ENCODE peak calls at places on chromosome 22, in seven cellular contexts. One of them, this sample, is unnamed.

GRCh38 chr22:25367756-25368155 is 148.3 kb downstream of the CRYBB2 start:
- DNase-seq in heart left ventricle: no peak
- DNase-seq in right cardiac atrium: peak; percentile 77
- DNase-seq in SK-N-SH: no peak
- DNase-seq in HepG2: no peak
- DNase-seq in body of pancreas: no peak
- DNase-seq in CD8-positive, alpha-beta memory T cell: no peak
- DNase-seq in this sample: no peak

GRCh38 chr22:35589071-35589735 is 27.9 kb downstream of the MB start:
- DNase-seq in heart left ventricle: peak; percentile 56
- DNase-seq in right cardiac atrium: no peak
- DNase-seq in SK-N-SH: no peak
- DNase-seq in HepG2: no peak
- DNase-seq in body of pancreas: no peak
- DNase-seq in CD8-positive, alpha-beta memory T cell: no peak
- DNase-seq in this sample: peak; percentile 52

GRCh38 chr22:40966683-40967082 is 15.5 kb downstream of the RBX1 start:
- DNase-seq in heart left ventricle: no peak
- DNase-seq in right cardiac atrium: no peak
- DNase-seq in SK-N-SH: no peak
- DNase-seq in HepG2: no peak
- DNase-seq in body of pancreas: no peak
- DNase-seq in CD8-positive, alpha-beta memory T cell: no peak
- DNase-seq in this sample: no peak

GRCh38 chr22:43533131-43533530 is 121.3 kb downstream of the MPPED1 start:
- DNase-seq in heart left ventricle: no peak
- DNase-seq in right cardiac atrium: no peak
- DNase-seq in SK-N-SH: no peak
- DNase-seq in HepG2: no peak
- DNase-seq in body of pancreas: no peak
- DNase-seq in CD8-positive, alpha-beta memory T cell: no peak
- DNase-seq in this sample: no peak

GRCh38 chr22:25348391-25348790 is 129.0 kb downstream of the CRYBB2 start:
- DNase-seq in heart left ventricle: peak; percentile 42
- DNase-seq in right cardiac atrium: no peak
- DNase-seq in SK-N-SH: no peak
- DNase-seq in HepG2: no peak
- DNase-seq in body of pancreas: no peak
- DNase-seq in CD8-positive, alpha-beta memory T cell: no peak
- DNase-seq in this sample: no peak

GRCh38 chr22:22201185-22201924 is 43.2 kb upstream of the VPREB1 start:
- DNase-seq in heart left ventricle: peak; percentile 71
- DNase-seq in right cardiac atrium: no peak
- DNase-seq in SK-N-SH: peak; percentile 63
- DNase-seq in HepG2: peak; percentile 25
- DNase-seq in body of pancreas: no peak
- DNase-seq in CD8-positive, alpha-beta memory T cell: peak; percentile 52
- DNase-seq in this sample: no peak

GRCh38 chr22:41922336-41922735 is 4.3 kb downstream of the TNFRSF13C start:
- DNase-seq in heart left ventricle: no peak
- DNase-seq in right cardiac atrium: no peak
- DNase-seq in SK-N-SH: no peak
- DNase-seq in HepG2: no peak
- DNase-seq in body of pancreas: no peak
- DNase-seq in CD8-positive, alpha-beta memory T cell: no peak
- DNase-seq in this sample: no peak

GRCh38 chr22:43136255-43136654 is 6.9 kb downstream of the MCAT start:
- DNase-seq in heart left ventricle: peak; percentile 71
- DNase-seq in right cardiac atrium: peak; percentile 76
- DNase-seq in SK-N-SH: peak; percentile 80
- DNase-seq in HepG2: peak; percentile 34
- DNase-seq in body of pancreas: no peak
- DNase-seq in CD8-positive, alpha-beta memory T cell: peak; percentile 63
- DNase-seq in this sample: no peak

GRCh38 chr22:21975273-21975672 is 7.3 kb downstream of the TOP3B start:
- DNase-seq in heart left ventricle: no peak
- DNase-seq in right cardiac atrium: no peak
- DNase-seq in SK-N-SH: no peak
- DNase-seq in HepG2: no peak
- DNase-seq in body of pancreas: no peak
- DNase-seq in CD8-positive, alpha-beta memory T cell: no peak
- DNase-seq in this sample: no peak

GRCh38 chr22:25368271-25368670 is 148.8 kb downstream of the CRYBB2 start:
- DNase-seq in heart left ventricle: no peak
- DNase-seq in right cardiac atrium: peak; percentile 44
- DNase-seq in SK-N-SH: no peak
- DNase-seq in HepG2: no peak
- DNase-seq in body of pancreas: no peak
- DNase-seq in CD8-positive, alpha-beta memory T cell: no peak
- DNase-seq in this sample: no peak

GRCh38 chr22:42937164-42937854 is 77.6 kb downstream of the PACSIN2 start:
- DNase-seq in heart left ventricle: no peak
- DNase-seq in right cardiac atrium: peak; percentile 66
- DNase-seq in SK-N-SH: no peak
- DNase-seq in HepG2: no peak
- DNase-seq in body of pancreas: peak; percentile 44
- DNase-seq in CD8-positive, alpha-beta memory T cell: no peak
- DNase-seq in this sample: peak; percentile 83

GRCh38 chr22:21755855-21756284 is 20.3 kb upstream of the YPEL1 start:
- DNase-seq in heart left ventricle: no peak
- DNase-seq in right cardiac atrium: no peak
- DNase-seq in SK-N-SH: no peak
- DNase-seq in HepG2: peak; percentile 18
- DNase-seq in body of pancreas: no peak
- DNase-seq in CD8-positive, alpha-beta memory T cell: no peak
- DNase-seq in this sample: no peak

GRCh38 chr22:44455151-44455962 is 42.7 kb downstream of the RTL6 start:
- DNase-seq in heart left ventricle: no peak
- DNase-seq in right cardiac atrium: no peak
- DNase-seq in SK-N-SH: no peak
- DNase-seq in HepG2: no peak
- DNase-seq in body of pancreas: peak; percentile 10
- DNase-seq in CD8-positive, alpha-beta memory T cell: peak; percentile 86
- DNase-seq in this sample: peak; percentile 76

GRCh38 chr22:35997438-35997837 is 31.2 kb downstream of the RBFOX2 start:
- DNase-seq in heart left ventricle: no peak
- DNase-seq in right cardiac atrium: no peak
- DNase-seq in SK-N-SH: no peak
- DNase-seq in HepG2: no peak
- DNase-seq in body of pancreas: no peak
- DNase-seq in CD8-positive, alpha-beta memory T cell: no peak
- DNase-seq in this sample: no peak

GRCh38 chr22:49977578-49977977 is 17.0 kb downstream of the PIM3 start:
- DNase-seq in heart left ventricle: no peak
- DNase-seq in right cardiac atrium: no peak
- DNase-seq in SK-N-SH: peak; percentile 7
- DNase-seq in HepG2: no peak
- DNase-seq in body of pancreas: peak; percentile 2
- DNase-seq in CD8-positive, alpha-beta memory T cell: no peak
- DNase-seq in this sample: peak; percentile 45

GRCh38 chr22:36055376-36056310 is 27.0 kb upstream of the RBFOX2 start:
- DNase-seq in heart left ventricle: no peak
- DNase-seq in right cardiac atrium: peak; percentile 58
- DNase-seq in SK-N-SH: no peak
- DNase-seq in HepG2: no peak
- DNase-seq in body of pancreas: no peak
- DNase-seq in CD8-positive, alpha-beta memory T cell: no peak
- DNase-seq in this sample: no peak

GRCh38 chr22:42959472-42960145 is 55.3 kb downstream of the PACSIN2 start:
- DNase-seq in heart left ventricle: peak; percentile 63
- DNase-seq in right cardiac atrium: peak; percentile 65
- DNase-seq in SK-N-SH: peak; percentile 64
- DNase-seq in HepG2: peak; percentile 92
- DNase-seq in body of pancreas: peak; percentile 74
- DNase-seq in CD8-positive, alpha-beta memory T cell: no peak
- DNase-seq in this sample: peak; percentile 71

GRCh38 chr22:35538801-35539321 is 1.8 kb upstream of the RASD2 start:
- DNase-seq in heart left ventricle: no peak
- DNase-seq in right cardiac atrium: no peak
- DNase-seq in SK-N-SH: peak; percentile 65
- DNase-seq in HepG2: no peak
- DNase-seq in body of pancreas: peak; percentile 31
- DNase-seq in CD8-positive, alpha-beta memory T cell: no peak
- DNase-seq in this sample: peak; percentile 66

GRCh38 chr22:49141761-49142160 is 685.9 kb downstream of the BRD1 start:
- DNase-seq in heart left ventricle: no peak
- DNase-seq in right cardiac atrium: no peak
- DNase-seq in SK-N-SH: no peak
- DNase-seq in HepG2: no peak
- DNase-seq in body of pancreas: no peak
- DNase-seq in CD8-positive, alpha-beta memory T cell: no peak
- DNase-seq in this sample: no peak

GRCh38 chr22:39254789-39255298 is 10.1 kb upstream of the PDGFB start:
- DNase-seq in heart left ventricle: peak; percentile 73
- DNase-seq in right cardiac atrium: no peak
- DNase-seq in SK-N-SH: no peak
- DNase-seq in HepG2: no peak
- DNase-seq in body of pancreas: no peak
- DNase-seq in CD8-positive, alpha-beta memory T cell: peak; percentile 76
- DNase-seq in this sample: peak; percentile 88

GRCh38 chr22:43921361-43921760 is 2.2 kb upstream of the PNPLA3 start:
- DNase-seq in heart left ventricle: no peak
- DNase-seq in right cardiac atrium: no peak
- DNase-seq in SK-N-SH: no peak
- DNase-seq in HepG2: peak; percentile 44
- DNase-seq in body of pancreas: no peak
- DNase-seq in CD8-positive, alpha-beta memory T cell: no peak
- DNase-seq in this sample: no peak

GRCh38 chr22:40531951-40532900 is 104.3 kb downstream of the MRTFA start:
- DNase-seq in heart left ventricle: no peak
- DNase-seq in right cardiac atrium: no peak
- DNase-seq in SK-N-SH: peak; percentile 29
- DNase-seq in HepG2: no peak
- DNase-seq in body of pancreas: no peak
- DNase-seq in CD8-positive, alpha-beta memory T cell: no peak
- DNase-seq in this sample: no peak

GRCh38 chr22:28917747-28918543 is 34.6 kb downstream of the ZNRF3 start:
- DNase-seq in heart left ventricle: peak; percentile 60
- DNase-seq in right cardiac atrium: peak; percentile 64
- DNase-seq in SK-N-SH: peak; percentile 48
- DNase-seq in HepG2: peak; percentile 86
- DNase-seq in body of pancreas: peak; percentile 57
- DNase-seq in CD8-positive, alpha-beta memory T cell: no peak
- DNase-seq in this sample: no peak

GRCh38 chr22:39481054-39481453 is 21.0 kb upstream of the MIEF1 start:
- DNase-seq in heart left ventricle: no peak
- DNase-seq in right cardiac atrium: no peak
- DNase-seq in SK-N-SH: no peak
- DNase-seq in HepG2: no peak
- DNase-seq in body of pancreas: no peak
- DNase-seq in CD8-positive, alpha-beta memory T cell: no peak
- DNase-seq in this sample: no peak

GRCh38 chr22:18048041-18048440 is 23.7 kb upstream of the MICAL3 start:
- DNase-seq in heart left ventricle: no peak
- DNase-seq in right cardiac atrium: no peak
- DNase-seq in SK-N-SH: no peak
- DNase-seq in HepG2: no peak
- DNase-seq in body of pancreas: no peak
- DNase-seq in CD8-positive, alpha-beta memory T cell: no peak
- DNase-seq in this sample: no peak

GRCh38 chr22:43230983-43231723 is 44.2 kb upstream of the TTLL12 start:
- DNase-seq in heart left ventricle: peak; percentile 78
- DNase-seq in right cardiac atrium: peak; percentile 70
- DNase-seq in SK-N-SH: peak; percentile 79
- DNase-seq in HepG2: peak; percentile 48
- DNase-seq in body of pancreas: peak; percentile 64
- DNase-seq in CD8-positive, alpha-beta memory T cell: peak; percentile 76
- DNase-seq in this sample: no peak

GRCh38 chr22:41226728-41227655 is 13.7 kb downstream of the CHADL start:
- DNase-seq in heart left ventricle: no peak
- DNase-seq in right cardiac atrium: peak; percentile 80
- DNase-seq in SK-N-SH: no peak
- DNase-seq in HepG2: no peak
- DNase-seq in body of pancreas: no peak
- DNase-seq in CD8-positive, alpha-beta memory T cell: no peak
- DNase-seq in this sample: no peak

GRCh38 chr22:41949297-41949965 is 2.5 kb upstream of the CENPM start:
- DNase-seq in heart left ventricle: no peak
- DNase-seq in right cardiac atrium: no peak
- DNase-seq in SK-N-SH: no peak
- DNase-seq in HepG2: no peak
- DNase-seq in body of pancreas: no peak
- DNase-seq in CD8-positive, alpha-beta memory T cell: no peak
- DNase-seq in this sample: no peak

GRCh38 chr22:17077255-17077654 is 7.5 kb upstream of the IL17RA start:
- DNase-seq in heart left ventricle: no peak
- DNase-seq in right cardiac atrium: no peak
- DNase-seq in SK-N-SH: no peak
- DNase-seq in HepG2: no peak
- DNase-seq in body of pancreas: no peak
- DNase-seq in CD8-positive, alpha-beta memory T cell: no peak
- DNase-seq in this sample: no peak

GRCh38 chr22:47210686-47211085 is 448.2 kb downstream of the TBC1D22A start:
- DNase-seq in heart left ventricle: no peak
- DNase-seq in right cardiac atrium: no peak
- DNase-seq in SK-N-SH: no peak
- DNase-seq in HepG2: no peak
- DNase-seq in body of pancreas: no peak
- DNase-seq in CD8-positive, alpha-beta memory T cell: peak; percentile 41
- DNase-seq in this sample: no peak
- H3K4me3 ChIP-seq in heart left ventricle: no peak overlapping the region
- H3K4me3 ChIP-seq in right cardiac atrium: no peak overlapping the region
- H3K4me3 ChIP-seq in SK-N-SH: no peak overlapping the region
- H3K4me3 ChIP-seq in HepG2: no peak overlapping the region
- H3K4me3 ChIP-seq in body of pancreas: no peak overlapping the region
- H3K4me3 ChIP-seq in CD8-positive, alpha-beta memory T cell: no peak overlapping the region
- H3K4me3 ChIP-seq in this sample: no peak overlapping the region

DNA sequence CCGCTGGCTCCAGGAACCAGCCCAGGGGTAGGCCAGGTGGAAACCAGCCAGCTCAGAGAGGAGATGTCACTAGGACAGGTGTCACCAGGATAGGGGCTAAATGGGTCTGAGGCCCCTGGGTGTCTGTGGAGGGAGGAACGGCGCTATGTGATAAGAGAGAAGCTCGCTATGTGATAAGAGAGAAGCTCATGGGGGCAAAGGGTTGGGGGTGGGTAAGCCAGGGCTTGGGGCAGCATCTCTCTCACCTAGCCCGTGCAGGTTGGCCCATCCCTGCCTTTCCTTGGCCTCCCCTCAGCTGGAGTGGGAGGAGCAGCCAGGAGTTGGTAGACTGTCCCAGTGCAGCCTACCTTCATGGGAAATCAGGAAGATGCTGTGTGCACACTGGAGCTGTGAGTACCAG is 26.5 kb upstream of the SUSD2 start:
- DNase-seq in heart left ventricle: no peak
- DNase-seq in right cardiac atrium: no peak
- DNase-seq in SK-N-SH: no peak
- DNase-seq in HepG2: no peak
- DNase-seq in body of pancreas: no peak
- DNase-seq in CD8-positive, alpha-beta memory T cell: no peak
- DNase-seq in this sample: no peak
- H3K27ac ChIP-seq in heart left ventricle: no peak overlapping the region
- H3K27ac ChIP-seq in right cardiac atrium: no peak overlapping the region
- H3K27ac ChIP-seq in SK-N-SH: no peak overlapping the region
- H3K27ac ChIP-seq in HepG2: no peak overlapping the region
- H3K27ac ChIP-seq in body of pancreas: no peak overlapping the region
- H3K27ac ChIP-seq in CD8-positive, alpha-beta memory T cell: peak overlapping the region; percentile 40
- H3K27ac ChIP-seq in this sample: no peak overlapping the region

GRCh38 chr22:27470169-27470772 is 331.3 kb downstream of the MN1 start:
- DNase-seq in heart left ventricle: no peak
- DNase-seq in right cardiac atrium: no peak
- DNase-seq in SK-N-SH: no peak
- DNase-seq in HepG2: no peak
- DNase-seq in body of pancreas: no peak
- DNase-seq in CD8-positive, alpha-beta memory T cell: no peak
- DNase-seq in this sample: no peak
- H3K4me1 ChIP-seq in heart left ventricle: no peaks in the 10 kb centered on the region
- H3K4me1 ChIP-seq in right cardiac atrium: no peaks in the 10 kb centered on the region
- H3K4me1 ChIP-seq in SK-N-SH: no peaks in the 10 kb centered on the region
- H3K4me1 ChIP-seq in HepG2: no peaks in the 10 kb centered on the region
- H3K4me1 ChIP-seq in body of pancreas: no peaks in the 10 kb centered on the region
- H3K4me1 ChIP-seq in CD8-positive, alpha-beta memory T cell: no peaks in the 10 kb centered on the region
- H3K4me1 ChIP-seq in this sample: no peaks in the 10 kb centered on the region

GRCh38 chr22:47808886-47809620 is 1046.6 kb downstream of the TBC1D22A start:
- DNase-seq in heart left ventricle: no peak
- DNase-seq in right cardiac atrium: no peak
- DNase-seq in SK-N-SH: no peak
- DNase-seq in HepG2: no peak
- DNase-seq in body of pancreas: no peak
- DNase-seq in CD8-positive, alpha-beta memory T cell: no peak
- DNase-seq in this sample: no peak
- H3K4me3 ChIP-seq in heart left ventricle: no peak overlapping the region
- H3K4me3 ChIP-seq in right cardiac atrium: no peak overlapping the region
- H3K4me3 ChIP-seq in SK-N-SH: no peak overlapping the region
- H3K4me3 ChIP-seq in HepG2: no peak overlapping the region
- H3K4me3 ChIP-seq in body of pancreas: no peak overlapping the region
- H3K4me3 ChIP-seq in CD8-positive, alpha-beta memory T cell: no peak overlapping the region
- H3K4me3 ChIP-seq in this sample: no peak overlapping the region

This sample was measured in aorta.